ENCODE peak calls at places on chromosomes 4 and X, in eight cellular contexts. One of them, this sample, is unnamed.

GRCh38 chr4:173531085-173531965 is 1.3 kb upstream of the HAND2 start:
- DNase-seq in posterior cingulate gyrus: no peak
- DNase-seq in COR-L47: no peak
- DNase-seq in choroid plexus epithelial cell: no peak
- DNase-seq in T-helper 1 cell: no peak
- DNase-seq in neuronal stem cell: peak
- DNase-seq in neural crest cell: no peak
- DNase-seq in NCI-H2029: no peak
- DNase-seq in this sample: no peak

GRCh38 chr4:21067351-21067750 is 367.1 kb downstream of the PACRGL start:
- DNase-seq in neural crest cell: no peak
- DNase-seq in NCI-H2029: no peak
- DNase-seq in posterior cingulate gyrus: no peak
- DNase-seq in neuronal stem cell: no peak
- DNase-seq in T-helper 1 cell: no peak
- DNase-seq in COR-L47: no peak
- DNase-seq in choroid plexus epithelial cell: no peak
- DNase-seq in this sample: no peak

GRCh38 chr4:77728420-77728819 is 90.7 kb downstream of the CNOT6L start:
- DNase-seq in COR-L47: no peak
- DNase-seq in neural crest cell: no peak
- DNase-seq in posterior cingulate gyrus: no peak
- DNase-seq in neuronal stem cell: no peak
- DNase-seq in T-helper 1 cell: no peak
- DNase-seq in NCI-H2029: no peak
- DNase-seq in choroid plexus epithelial cell: no peak
- DNase-seq in this sample: no peak

GRCh38 chr4:180860136-180860720 is 1383.0 kb upstream of the TENM3 start:
- DNase-seq in choroid plexus epithelial cell: no peak
- DNase-seq in neuronal stem cell: peak
- DNase-seq in T-helper 1 cell: no peak
- DNase-seq in neural crest cell: no peak
- DNase-seq in posterior cingulate gyrus: no peak
- DNase-seq in NCI-H2029: no peak
- DNase-seq in COR-L47: peak
- DNase-seq in this sample: peak

GRCh38 chrX:153687121-153688039 is at the start of gene SLC6A8:
- DNase-seq in COR-L47: peak
- DNase-seq in neural crest cell: peak
- DNase-seq in posterior cingulate gyrus: peak
- DNase-seq in neuronal stem cell: no peak
- DNase-seq in T-helper 1 cell: peak
- DNase-seq in choroid plexus epithelial cell: peak
- DNase-seq in NCI-H2029: peak
- DNase-seq in this sample: peak

GRCh38 chrX:69993494-69993893 is 56.2 kb downstream of the AWAT2 start:
- DNase-seq in posterior cingulate gyrus: no peak
- DNase-seq in NCI-H2029: no peak
- DNase-seq in choroid plexus epithelial cell: no peak
- DNase-seq in neural crest cell: no peak
- DNase-seq in T-helper 1 cell: no peak
- DNase-seq in neuronal stem cell: no peak
- DNase-seq in COR-L47: no peak
- DNase-seq in this sample: no peak

GRCh38 chr4:147530723-147531122 is 49.8 kb downstream of the EDNRA start:
- DNase-seq in NCI-H2029: no peak
- DNase-seq in posterior cingulate gyrus: no peak
- DNase-seq in T-helper 1 cell: no peak
- DNase-seq in neural crest cell: no peak
- DNase-seq in neuronal stem cell: no peak
- DNase-seq in COR-L47: no peak
- DNase-seq in choroid plexus epithelial cell: peak
- DNase-seq in this sample: no peak

GRCh38 chr4:168264903-168265302 is 53.6 kb downstream of the DDX60 start:
- DNase-seq in T-helper 1 cell: no peak
- DNase-seq in choroid plexus epithelial cell: peak
- DNase-seq in neuronal stem cell: no peak
- DNase-seq in posterior cingulate gyrus: no peak
- DNase-seq in COR-L47: peak
- DNase-seq in NCI-H2029: peak
- DNase-seq in neural crest cell: no peak
- DNase-seq in this sample: peak

GRCh38 chrX:67604979-67605703 is 61.3 kb downstream of the AR start:
- DNase-seq in NCI-H2029: no peak
- DNase-seq in neural crest cell: no peak
- DNase-seq in T-helper 1 cell: no peak
- DNase-seq in choroid plexus epithelial cell: peak
- DNase-seq in COR-L47: no peak
- DNase-seq in posterior cingulate gyrus: no peak
- DNase-seq in neuronal stem cell: no peak
- DNase-seq in this sample: no peak

This sample was measured in NCI-H146.